ENCODE peak calls at places on chromosomes 2 and 18, in five cellular contexts. V is HCT116, D is prostate gland, Y is breast epithelium, S is HL-60. O is an unnamed sample.
A peak's percentile ranks its signal among the peaks of the same experiment; 100 is the strongest.

GRCh38 chr2:96304606-96305005 is 740 bp downstream of the SNRNP200 start:
- DNase-seq in Y (no peak), S (no peak), V (no peak), D (no peak), O (no peak)

GRCh38 chr2:179768765-179769164 is 92.6 kb downstream of the ZNF385B start:
- DNase-seq in D (peak; percentile 20), Y (no peak), V (no peak), S (no peak), O (no peak)

GRCh38 chr2:50751255-50752069 is 280.5 kb downstream of the NRXN1 start:
- DNase-seq in V (no peak), D (no peak), S (no peak), Y (no peak), O (no peak)

GRCh38 chr2:55565613-55566012 is 46.1 kb downstream of the CFAP36 start:
- DNase-seq in S (no peak), Y (no peak), D (no peak), V (no peak), O (no peak)

GRCh38 chr2:37775908-37776250 is 104.4 kb upstream of the CDC42EP3 start:
- DNase-seq in S (no peak), V (no peak), Y (peak; percentile 73), D (peak; percentile 55), O (no peak)

GRCh38 chr2:141393214-141393545 is 737.6 kb downstream of the LRP1B start:
- DNase-seq in Y (no peak), V (no peak), S (no peak), D (no peak), O (no peak)

GRCh38 chr2:229287836-229288235 is 16.7 kb upstream of the PID1 start:
- DNase-seq in S (no peak), V (no peak), D (no peak), Y (no peak), O (no peak)

GRCh38 chr2:598043-598802 is 79.0 kb downstream of the TMEM18 start:
- DNase-seq in Y (no peak), V (no peak), S (no peak), D (no peak), O (no peak)

GRCh38 chr2:75489682-75490180 is 71.0 kb downstream of the EVA1A start:
- DNase-seq in D (no peak), S (no peak), Y (no peak), V (no peak), O (no peak)

GRCh38 chr2:219281588-219281987 is 2.4 kb downstream of the DNAJB2 start:
- DNase-seq in S (no peak), D (no peak), Y (no peak), V (no peak), O (no peak)

GRCh38 chr18:616380-616995 is 19.7 kb downstream of the CLUL1 start:
- DNase-seq in S (peak; percentile 37), D (no peak), V (peak; percentile 35), Y (no peak), O (no peak)

GRCh38 chr2:172179045-172179742 is 76.5 kb upstream of the DLX2 start:
- DNase-seq in D (no peak), V (no peak), S (no peak), Y (no peak), O (no peak)

GRCh38 chr18:8151176-8151575 is 458.1 kb upstream of the RAB12 start:
- DNase-seq in S (no peak), V (no peak), Y (no peak), D (no peak), O (no peak)

GRCh38 chr2:231134910-231135650 is 10.2 kb upstream of the HTR2B start:
- DNase-seq in Y (no peak), V (no peak), D (no peak), S (peak; percentile 14), O (no peak)

GRCh38 chr18:30583768-30584167 is 458.8 kb downstream of the DSC3 start:
- DNase-seq in Y (no peak), D (no peak), V (no peak), S (no peak), O (no peak)

GRCh38 chr18:30582078-30582477 is 460.5 kb downstream of the DSC3 start:
- DNase-seq in V (no peak), Y (no peak), S (no peak), D (no peak), O (no peak)

DNA sequence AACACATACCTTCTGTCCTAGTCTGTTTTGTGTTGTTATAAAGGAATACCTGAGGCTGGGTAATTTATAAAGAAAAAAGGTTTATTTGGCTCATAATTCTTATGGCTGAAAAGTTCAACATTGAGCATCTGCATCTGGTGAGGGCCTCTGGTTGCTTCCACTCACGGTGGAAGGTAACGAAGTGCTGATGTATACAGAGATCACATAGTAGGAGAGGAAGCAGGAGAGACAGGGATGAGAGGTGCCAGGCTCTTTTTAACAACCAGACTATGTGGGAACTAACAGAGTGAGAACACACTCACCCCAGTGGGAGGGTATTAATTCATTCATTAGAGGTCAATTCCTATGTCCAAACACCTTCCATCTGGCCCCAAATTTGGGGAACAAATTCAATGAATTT is 463.8 kb downstream of the DSC3 start:
- DNase-seq in S (no peak), D (no peak), Y (no peak), V (no peak), O (no peak)
- TF ChIP-seq POLR2AphosphoS5 in S (no peak), D (no peak), Y (no peak), V (no peak), O (no peak)

DNA sequence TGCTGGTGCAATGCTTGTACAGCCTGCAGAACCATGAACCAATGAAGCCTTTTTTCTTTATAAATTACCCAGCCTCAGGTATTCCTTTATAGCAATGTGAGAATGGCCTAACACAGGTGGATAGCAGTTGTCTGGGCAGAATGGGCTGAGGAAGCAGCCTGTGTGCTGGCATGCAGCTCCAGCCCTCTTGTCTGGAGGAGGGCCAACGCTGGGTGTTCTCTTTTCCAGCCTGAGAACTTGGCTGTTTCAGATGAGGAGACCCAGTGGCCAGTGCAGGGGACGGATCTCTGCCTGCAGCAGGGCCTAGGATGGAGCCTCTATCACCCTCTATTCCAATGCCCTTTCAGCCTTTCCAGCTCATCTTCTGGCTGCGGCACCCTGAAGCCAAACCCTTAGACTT is 58.8 kb downstream of the CTIF start:
- DNase-seq in V (no peak), Y (no peak), D (no peak), S (no peak), O (no peak)
- H3K4me3 ChIP-seq in V (no peak overlapping the region), Y (no peak overlapping the region), D (no peak overlapping the region), S (no peak overlapping the region), O (no peak overlapping the region)

GRCh38 chr18:21054252-21054821 is 57.3 kb downstream of the ROCK1 start:
- DNase-seq in S (no peak), Y (no peak), V (no peak), D (no peak), O (no peak)
- H3K27ac ChIP-seq in S (no peak overlapping the region), Y (no peak overlapping the region), V (no peak overlapping the region), D (no peak overlapping the region), O (no peak overlapping the region)

DNA sequence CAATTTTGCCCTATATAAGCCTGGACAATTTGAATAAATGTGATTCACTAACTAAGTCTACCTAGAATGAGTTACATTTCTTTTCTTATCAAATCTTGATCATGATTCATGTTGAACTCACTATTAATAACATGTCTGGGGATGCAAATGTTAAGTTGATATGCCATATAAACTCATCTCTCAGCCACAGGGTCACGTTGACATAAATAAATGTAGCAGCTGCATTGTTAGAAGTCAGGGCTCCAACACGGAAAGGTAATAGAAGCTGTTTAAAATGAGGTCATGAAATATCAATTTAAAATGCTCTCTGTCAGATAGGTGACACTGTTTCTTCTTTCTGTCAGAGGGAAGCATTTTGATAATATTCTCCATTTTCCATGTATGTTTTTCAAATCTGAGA is 521.9 kb downstream of the CCDC85A start:
- DNase-seq in Y (no peak), V (no peak), S (no peak), D (no peak), O (no peak)
- TF ChIP-seq POLR2AphosphoS5 in Y (no peak), V (no peak), S (no peak), D (no peak), O (no peak)

O was measured in Panc1.